ENCODE peak calls at places on chromosomes 5 and 9, in four cellular contexts. T is K562, I is WTC11, A is HepG2. N is an unnamed sample.

GRCh38 chr9:131035548-131035947 is 26.6 kb downstream of the LAMC3 start:
- DNase-seq in A (no peak), I (no peak), T (peak; percentile 59), N (no peak)

GRCh38 chr5:61467766-61468482 is 135.9 kb downstream of the ZSWIM6 start:
- DNase-seq in I (no peak), T (no peak), A (no peak), N (no peak)

GRCh38 chr5:135445306-135445940 is 1.7 kb downstream of the DCANP1 start:
- DNase-seq in T (no peak), I (no peak), A (no peak), N (no peak)

GRCh38 chr9:105539452-105539851 is 18.5 kb upstream of the FKTN start:
- DNase-seq in I (no peak), T (peak; percentile 21), A (no peak), N (no peak)

GRCh38 chr5:81212211-81212687 is 20.9 kb upstream of the CKMT2 start:
- DNase-seq in I (no peak), A (no peak), T (no peak), N (no peak)

GRCh38 chr5:104062495-104063377 is 500.1 kb upstream of the NUDT12 start:
- DNase-seq in A (no peak), T (no peak), I (no peak), N (no peak)

GRCh38 chr5:142110988-142111687 is 2.6 kb downstream of the NDFIP1 start:
- DNase-seq in A (no peak), I (no peak), T (no peak), N (no peak)

GRCh38 chr9:111483862-111484563 is at the start of gene ECPAS:
- DNase-seq in A (peak; percentile 74), T (peak; percentile 82), I (peak; percentile 71), N (peak; percentile 89)

GRCh38 chr9:70514273-70514672 is 99.8 kb upstream of the KLF9 start:
- DNase-seq in I (no peak), A (no peak), T (no peak), N (no peak)

GRCh38 chr9:30932226-30932625 is 1452.2 kb upstream of the ACO1 start:
- DNase-seq in T (no peak), A (no peak), I (no peak), N (no peak)

GRCh38 chr9:133492061-133493021 is 13.4 kb upstream of the SLC2A6 start:
- DNase-seq in A (no peak), I (no peak), T (no peak), N (peak; percentile 67)

GRCh38 chr5:56638061-56638621 is 177.2 kb upstream of the MAP3K1 start:
- DNase-seq in T (no peak), A (peak; percentile 94), I (no peak), N (peak; percentile 20)

GRCh38 chr5:125981016-125981415 is 442.2 kb upstream of the GRAMD2B start:
- DNase-seq in I (no peak), A (no peak), T (no peak), N (no peak)

GRCh38 chr5:143231973-143232812 is 171.3 kb downstream of the NR3C1 start:
- DNase-seq in I (no peak), T (no peak), A (no peak), N (no peak)

GRCh38 chr5:134275822-134276221 is 49.9 kb upstream of the PPP2CA start:
- DNase-seq in T (no peak), A (no peak), I (no peak), N (no peak)

GRCh38 chr9:106678273-106678672 is 184.7 kb upstream of the ZNF462 start:
- DNase-seq in T (no peak), I (no peak), A (no peak), N (no peak)

GRCh38 chr5:131536211-131536826 is 98.7 kb downstream of the RAPGEF6 start:
- DNase-seq in I (no peak), A (no peak), T (no peak), N (no peak)

GRCh38 chr5:1424716-1425115 is 20.5 kb downstream of the SLC6A3 start:
- DNase-seq in A (no peak), I (no peak), T (no peak), N (no peak)

GRCh38 chr5:73370620-73371583 is 77.7 kb downstream of the FOXD1 start:
- DNase-seq in T (no peak), A (no peak), I (no peak), N (no peak)

GRCh38 chr5:87400305-87400899 is 12.3 kb downstream of the CCNH start:
- DNase-seq in T (peak; percentile 40), I (no peak), A (peak; percentile 13), N (peak; percentile 35)

GRCh38 chr5:103397996-103398581 is 139.5 kb downstream of the MACIR start:
- DNase-seq in I (no peak), T (no peak), A (no peak), N (no peak)

GRCh38 chr9:33186457-33187168 is 19.5 kb upstream of the B4GALT1 start:
- DNase-seq in A (no peak), T (no peak), I (no peak), N (no peak)

GRCh38 chr9:19976226-19976625 is 187.4 kb upstream of the SLC24A2 start:
- DNase-seq in A (no peak), T (no peak), I (no peak), N (no peak)

GRCh38 chr9:112072721-112073553 is 102.2 kb downstream of the SUSD1 start:
- DNase-seq in A (no peak), T (peak; percentile 36), I (no peak), N (no peak)

GRCh38 chr5:116355819-116356601 is 218.6 kb downstream of the SEMA6A start:
- DNase-seq in T (no peak), I (no peak), A (no peak), N (no peak)

GRCh38 chr5:146340260-146341081 is 1.8 kb downstream of the POU4F3 start:
- DNase-seq in I (peak; percentile 81), T (peak; percentile 66), A (peak; percentile 36), N (no peak)

GRCh38 chr5:142853682-142854081 is 83.5 kb downstream of the ARHGAP26 start:
- DNase-seq in I (no peak), A (no peak), T (no peak), N (no peak)

GRCh38 chr9:9998491-9999287 is 614.1 kb downstream of the PTPRD start:
- DNase-seq in A (peak; percentile 4), T (no peak), I (no peak), N (peak; percentile 26)

GRCh38 chr5:61953913-61954312 is 352.1 kb upstream of the KIF2A start:
- DNase-seq in A (no peak), T (no peak), I (no peak), N (no peak)

GRCh38 chr5:6849569-6849968 is 136.3 kb downstream of the TENT4A start:
- DNase-seq in A (no peak), T (no peak), I (no peak), N (no peak)

GRCh38 chr9:123119566-123119965 is 86.1 kb downstream of the GPR21 start:
- DNase-seq in T (no peak), A (no peak), I (no peak), N (no peak)

GRCh38 chr5:53963958-53964357 is 346.4 kb downstream of the ARL15 start:
- DNase-seq in A (peak; percentile 5), T (no peak), I (no peak), N (no peak)

GRCh38 chr9:121182976-121183375 is 18.7 kb downstream of the RAB14 start:
- DNase-seq in A (no peak), I (no peak), T (no peak), N (no peak)

GRCh38 chr5:78758169-78758839 is 109.7 kb upstream of the LHFPL2 start:
- DNase-seq in I (no peak), T (peak; percentile 29), A (peak; percentile 91), N (no peak)

GRCh38 chr9:71629816-71630215 is 138.5 kb downstream of the CEMIP2 start:
- DNase-seq in A (no peak), T (no peak), I (no peak), N (no peak)

GRCh38 chr5:54663876-54664275 is 146.3 kb downstream of the SNX18 start:
- DNase-seq in T (no peak), I (no peak), A (no peak), N (no peak)

GRCh38 chr5:335740-336038 is 14.2 kb downstream of the AHRR start:
- DNase-seq in I (no peak), A (no peak), T (no peak), N (no peak)

GRCh38 chr5:74394543-74394923 is 246.0 kb downstream of the ENC1 start:
- DNase-seq in A (peak; percentile 20), T (no peak), I (no peak), N (no peak)
- TF ChIP-seq FOXJ3 in A (no peak), T (no peak), I (no peak), N (no peak)

GRCh38 chr9:116550728-116551436 is 136.2 kb upstream of the TRIM32 start:
- DNase-seq in A (no peak), T (no peak), I (no peak), N (no peak)
- TF ChIP-seq FOXJ3 in A (no peak), T (no peak), I (no peak), N (no peak)

GRCh38 chr9:12822111-12822510 is 47.3 kb downstream of the LURAP1L start:
- DNase-seq in I (no peak), T (no peak), A (no peak), N (no peak)

GRCh38 chr9:12817702-12818101 is 42.9 kb downstream of the LURAP1L start:
- DNase-seq in A (peak; percentile 76), I (no peak), T (no peak), N (no peak)

GRCh38 chr9:12818431-12819000 is 43.7 kb downstream of the LURAP1L start:
- DNase-seq in A (no peak), T (no peak), I (no peak), N (no peak)

GRCh38 chr9:12816656-12817101 is 41.9 kb downstream of the LURAP1L start:
- DNase-seq in I (no peak), T (no peak), A (peak; percentile 75), N (no peak)

DNA sequence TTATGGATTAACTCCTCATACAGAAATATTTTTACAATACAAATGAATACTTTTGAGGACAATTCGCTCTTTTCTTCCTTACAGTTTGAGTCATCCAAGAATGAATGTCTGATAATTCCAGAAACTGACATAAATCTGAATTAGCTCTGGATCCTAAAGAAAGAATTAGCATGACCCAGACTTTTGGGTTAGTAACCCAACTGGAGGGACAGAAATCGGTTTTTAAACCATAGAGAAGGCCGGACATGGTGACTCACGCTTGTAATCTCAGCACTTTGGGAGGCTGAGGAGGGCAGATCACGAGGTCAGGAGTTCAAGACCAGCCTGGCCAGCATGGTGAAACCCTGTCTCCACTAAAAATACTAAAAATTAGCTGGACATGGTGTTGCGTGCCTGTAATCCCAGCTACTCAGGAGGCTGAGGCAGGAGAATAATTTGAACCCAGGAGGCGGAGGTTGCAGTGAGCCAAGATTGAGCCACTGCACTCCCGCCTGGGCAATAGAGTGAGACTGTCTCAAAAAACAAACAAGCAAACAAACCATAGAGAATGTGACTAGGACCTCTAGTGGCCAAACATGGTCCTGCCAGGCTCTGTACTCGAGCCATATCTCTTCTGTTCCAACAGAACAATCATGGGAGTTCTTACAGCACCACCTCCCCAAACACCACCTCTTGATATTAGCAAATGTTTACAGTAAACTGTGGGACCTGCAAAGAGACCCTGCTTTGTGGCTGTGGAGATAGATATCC is 44.8 kb downstream of the LURAP1L start:
- DNase-seq in T (peak; percentile 4), A (peak; percentile 53), I (peak; percentile 62), N (no peak)
- TF ChIP-seq FOXJ3 in T (no peak), A (no peak), I (no peak), N (no peak)

GRCh38 chr5:158058208-158058607 is 199.3 kb upstream of the CLINT1 start:
- DNase-seq in T (no peak), A (no peak), I (no peak), N (no peak)

GRCh38 chr5:158063052-158063451 is 204.1 kb upstream of the CLINT1 start:
- DNase-seq in T (no peak), I (no peak), A (no peak), N (no peak)

GRCh38 chr5:158060216-158060615 is 201.3 kb upstream of the CLINT1 start:
- DNase-seq in I (no peak), A (no peak), T (no peak), N (no peak)

GRCh38 chr5:158064331-158065123 is 205.6 kb upstream of the CLINT1 start:
- DNase-seq in I (no peak), A (no peak), T (no peak), N (no peak)

GRCh38 chr5:158061451-158061850 is 202.5 kb upstream of the CLINT1 start:
- DNase-seq in I (no peak), A (no peak), T (no peak), N (no peak)
- TF ChIP-seq FOXJ3 in I (no peak), A (no peak), T (no peak), N (no peak)